ENCODE peak calls at places on chromosome 11, in six cellular contexts. One of them, this sample, is unnamed.

GRCh38 chr11:111322534-111322933 is 24.2 kb downstream of the POU2AF3 start:
- DNase-seq in K562: no peak
- DNase-seq in H1: no peak
- DNase-seq in WTC11: no peak
- DNase-seq in GM12878: no peak
- DNase-seq in HCT116: no peak
- DNase-seq in this sample: no peak

GRCh38 chr11:85967457-85967856 is 101.4 kb downstream of the PICALM start:
- DNase-seq in WTC11: no peak
- DNase-seq in K562: no peak
- DNase-seq in GM12878: no peak
- DNase-seq in H1: no peak
- DNase-seq in HCT116: no peak
- DNase-seq in this sample: no peak

GRCh38 chr11:45180888-45181594 is 34.6 kb downstream of the PRDM11 start:
- DNase-seq in H1: no peak
- DNase-seq in WTC11: no peak
- DNase-seq in GM12878: no peak
- DNase-seq in HCT116: peak; percentile 31
- DNase-seq in K562: peak; percentile 86
- DNase-seq in this sample: no peak

GRCh38 chr11:121344824-121345223 is 52.3 kb downstream of the SC5D start:
- DNase-seq in HCT116: no peak
- DNase-seq in GM12878: no peak
- DNase-seq in K562: no peak
- DNase-seq in WTC11: no peak
- DNase-seq in H1: no peak
- DNase-seq in this sample: no peak

GRCh38 chr11:117387992-117388765 is 60.5 kb downstream of the CEP164 start:
- DNase-seq in HCT116: no peak
- DNase-seq in H1: no peak
- DNase-seq in GM12878: no peak
- DNase-seq in K562: no peak
- DNase-seq in WTC11: no peak
- DNase-seq in this sample: no peak

GRCh38 chr11:121086866-121087265 is 14.2 kb upstream of the TECTA start:
- DNase-seq in K562: no peak
- DNase-seq in H1: no peak
- DNase-seq in GM12878: no peak
- DNase-seq in HCT116: no peak
- DNase-seq in WTC11: no peak
- DNase-seq in this sample: no peak

GRCh38 chr11:61860054-61860903 is 31.1 kb downstream of the FADS3 start:
- DNase-seq in GM12878: no peak
- DNase-seq in H1: no peak
- DNase-seq in HCT116: peak; percentile 43
- DNase-seq in K562: peak; percentile 77
- DNase-seq in WTC11: no peak
- DNase-seq in this sample: no peak

GRCh38 chr11:112267188-112267591 is 6.5 kb upstream of the PLET1 start:
- DNase-seq in H1: no peak
- DNase-seq in WTC11: no peak
- DNase-seq in GM12878: no peak
- DNase-seq in K562: no peak
- DNase-seq in HCT116: no peak
- DNase-seq in this sample: peak; percentile 37

GRCh38 chr11:132452616-132453015 is 1079.7 kb downstream of the OPCML start:
- DNase-seq in GM12878: no peak
- DNase-seq in K562: no peak
- DNase-seq in HCT116: no peak
- DNase-seq in H1: no peak
- DNase-seq in WTC11: no peak
- DNase-seq in this sample: no peak

GRCh38 chr11:129894281-129895125 is 875 bp downstream of the NFRKB start:
- DNase-seq in GM12878: no peak
- DNase-seq in H1: no peak
- DNase-seq in HCT116: no peak
- DNase-seq in K562: no peak
- DNase-seq in WTC11: no peak
- DNase-seq in this sample: no peak

GRCh38 chr11:128521697-128522062 is 65.7 kb downstream of the ETS1 start:
- DNase-seq in GM12878: no peak
- DNase-seq in K562: no peak
- DNase-seq in WTC11: peak; percentile 24
- DNase-seq in HCT116: no peak
- DNase-seq in H1: no peak
- DNase-seq in this sample: no peak

GRCh38 chr11:86067230-86068137 is 1.4 kb downstream of the PICALM start:
- DNase-seq in WTC11: no peak
- DNase-seq in K562: peak; percentile 18
- DNase-seq in H1: no peak
- DNase-seq in GM12878: no peak
- DNase-seq in HCT116: no peak
- DNase-seq in this sample: peak; percentile 83

GRCh38 chr11:74870485-74870884 is 78.4 kb downstream of the XRRA1 start:
- DNase-seq in WTC11: no peak
- DNase-seq in GM12878: no peak
- DNase-seq in H1: no peak
- DNase-seq in HCT116: peak; percentile 10
- DNase-seq in K562: peak; percentile 33
- DNase-seq in this sample: peak; percentile 60

GRCh38 chr11:60985991-60986915 is 14.8 kb downstream of the CD6 start:
- DNase-seq in WTC11: no peak
- DNase-seq in H1: no peak
- DNase-seq in K562: no peak
- DNase-seq in HCT116: no peak
- DNase-seq in GM12878: no peak
- DNase-seq in this sample: no peak

GRCh38 chr11:106986261-106986660 is 32.0 kb downstream of the GUCY1A2 start:
- DNase-seq in GM12878: no peak
- DNase-seq in K562: no peak
- DNase-seq in WTC11: no peak
- DNase-seq in H1: no peak
- DNase-seq in HCT116: no peak
- DNase-seq in this sample: no peak

GRCh38 chr11:17604201-17604912 is 57.3 kb downstream of the OTOG start:
- DNase-seq in GM12878: no peak
- DNase-seq in H1: no peak
- DNase-seq in WTC11: no peak
- DNase-seq in K562: no peak
- DNase-seq in HCT116: no peak
- DNase-seq in this sample: no peak

DNA sequence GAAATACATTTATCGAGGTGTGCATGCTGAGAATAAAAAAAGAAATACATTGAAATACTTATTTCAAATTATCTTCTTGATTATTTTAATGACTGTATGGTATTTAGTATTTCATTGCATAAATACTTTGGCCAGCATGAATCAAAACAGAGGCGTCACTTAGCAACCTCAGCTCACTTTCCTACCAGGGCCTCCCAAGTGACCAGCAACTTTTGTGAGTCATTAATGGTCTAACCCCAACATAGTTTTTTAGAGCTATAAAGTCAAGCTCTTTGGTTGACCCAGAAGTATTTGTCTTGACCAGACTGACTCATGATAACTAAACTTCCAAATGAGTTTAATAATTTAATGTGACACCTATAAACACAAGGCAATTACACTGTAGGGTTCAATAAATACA is 28.0 kb upstream of the RBMXL2 start:
- DNase-seq in GM12878: no peak
- DNase-seq in HCT116: no peak
- DNase-seq in WTC11: no peak
- DNase-seq in H1: no peak
- DNase-seq in K562: no peak
- DNase-seq in this sample: no peak
- TF ChIP-seq ATF3 in GM12878: no peak
- TF ChIP-seq ATF3 in HCT116: no peak
- TF ChIP-seq ATF3 in WTC11: no peak
- TF ChIP-seq ATF3 in H1: no peak
- TF ChIP-seq ATF3 in K562: no peak
- TF ChIP-seq ATF3 in this sample: no peak

GRCh38 chr11:100830295-100830694 is 143.2 kb downstream of the ARHGAP42 start:
- DNase-seq in GM12878: no peak
- DNase-seq in HCT116: no peak
- DNase-seq in H1: no peak
- DNase-seq in WTC11: no peak
- DNase-seq in K562: no peak
- DNase-seq in this sample: no peak

GRCh38 chr11:100830978-100831732 is 144.1 kb downstream of the ARHGAP42 start:
- DNase-seq in WTC11: no peak
- DNase-seq in K562: no peak
- DNase-seq in HCT116: no peak
- DNase-seq in GM12878: no peak
- DNase-seq in H1: no peak
- DNase-seq in this sample: no peak

GRCh38 chr11:100825610-100826009 is 138.5 kb downstream of the ARHGAP42 start:
- DNase-seq in H1: no peak
- DNase-seq in HCT116: no peak
- DNase-seq in GM12878: no peak
- DNase-seq in WTC11: no peak
- DNase-seq in K562: no peak
- DNase-seq in this sample: no peak

GRCh38 chr11:100831929-100832480 is 144.9 kb downstream of the ARHGAP42 start:
- DNase-seq in WTC11: no peak
- DNase-seq in K562: no peak
- DNase-seq in HCT116: no peak
- DNase-seq in H1: no peak
- DNase-seq in GM12878: no peak
- DNase-seq in this sample: no peak

DNA sequence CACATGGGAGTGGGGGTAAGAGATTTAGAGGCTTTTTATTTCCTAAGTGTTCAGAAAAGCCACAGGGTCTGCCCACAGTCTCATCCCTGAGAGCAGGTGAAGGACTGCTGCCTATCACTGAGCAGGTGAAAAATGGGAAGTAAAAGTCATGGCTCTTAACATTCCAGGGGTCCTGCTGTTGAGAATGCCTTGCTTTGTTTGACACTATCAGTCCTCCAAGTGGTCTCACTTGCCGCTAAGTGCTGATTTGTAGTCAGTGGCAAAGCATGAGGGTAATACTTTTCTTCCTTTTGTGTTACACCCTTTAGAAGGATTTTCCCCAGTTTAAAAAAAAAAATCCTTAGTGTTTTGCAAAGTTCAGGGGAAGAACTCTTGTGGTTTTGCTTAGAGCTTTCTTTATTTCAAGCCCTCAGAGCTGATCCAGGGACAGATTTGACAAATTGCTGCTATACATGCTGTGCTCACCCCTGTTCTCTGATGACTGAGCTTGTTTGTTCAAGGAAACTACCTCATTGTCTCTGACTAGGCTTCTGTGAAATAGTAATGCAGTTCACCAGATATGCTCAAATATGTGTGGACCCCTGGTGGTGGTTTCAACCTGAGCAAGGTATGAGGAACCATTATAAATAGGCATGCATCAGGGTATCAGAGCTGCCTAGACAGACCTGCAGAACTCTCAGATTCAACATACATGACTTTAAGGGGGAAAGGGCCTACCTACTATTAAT is 141.0 kb downstream of the ARHGAP42 start:
- DNase-seq in K562: no peak
- DNase-seq in WTC11: no peak
- DNase-seq in H1: no peak
- DNase-seq in GM12878: peak; percentile 32
- DNase-seq in HCT116: peak; percentile 48
- DNase-seq in this sample: peak; percentile 80
- TF ChIP-seq ATF3 in K562: no peak
- TF ChIP-seq ATF3 in WTC11: no peak
- TF ChIP-seq ATF3 in H1: no peak
- TF ChIP-seq ATF3 in GM12878: no peak
- TF ChIP-seq ATF3 in HCT116: no peak
- TF ChIP-seq ATF3 in this sample: no peak

DNA sequence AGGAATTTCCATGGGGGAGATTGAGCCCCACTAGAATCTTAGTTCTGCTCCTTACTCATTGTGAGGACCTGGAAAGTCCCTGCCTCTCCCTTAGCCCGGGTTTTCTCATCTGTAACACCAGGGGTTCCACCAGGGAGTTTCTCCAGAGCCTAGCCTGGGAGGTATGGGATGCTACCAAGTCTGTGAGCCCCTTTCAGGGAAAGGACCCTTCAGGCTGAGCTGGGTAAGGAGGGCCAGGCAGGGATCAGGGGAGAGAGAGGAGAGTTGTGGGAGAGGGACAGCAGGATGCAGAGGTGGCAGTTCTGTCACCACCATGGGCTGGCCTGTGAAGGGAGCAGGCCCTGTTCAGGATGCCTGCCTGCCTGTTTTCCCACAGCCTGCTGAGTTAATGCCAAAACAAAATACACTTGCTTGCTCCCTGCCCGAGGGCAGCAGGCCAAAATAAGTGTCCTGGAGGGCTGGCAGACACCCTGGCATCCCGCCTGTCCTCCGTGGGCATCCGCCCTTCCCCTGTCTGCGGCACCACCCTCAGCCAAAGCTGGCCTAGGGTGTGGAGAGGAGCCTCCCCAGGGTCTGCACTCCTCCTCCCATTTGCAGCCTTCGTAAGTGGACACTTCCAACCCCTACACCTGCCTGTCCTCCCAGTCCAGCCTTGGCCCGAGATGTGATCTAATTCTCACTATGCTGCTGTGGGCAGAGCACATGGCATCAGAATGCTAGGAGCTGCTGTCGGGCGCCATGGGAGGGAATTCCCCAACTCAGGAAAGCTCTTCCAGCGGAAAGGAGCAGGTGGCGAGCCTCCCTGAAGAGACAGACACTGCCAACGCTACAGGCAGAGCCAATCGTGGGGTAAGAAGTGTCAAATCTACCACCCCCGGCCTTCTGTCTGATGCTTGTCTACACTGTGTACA is 5.9 kb upstream of the FCHSD2 start:
- DNase-seq in WTC11: no peak
- DNase-seq in H1: no peak
- DNase-seq in GM12878: no peak
- DNase-seq in HCT116: no peak
- DNase-seq in K562: no peak
- DNase-seq in this sample: no peak
- TF ChIP-seq ATF3 in WTC11: no peak
- TF ChIP-seq ATF3 in H1: no peak
- TF ChIP-seq ATF3 in GM12878: no peak
- TF ChIP-seq ATF3 in HCT116: no peak
- TF ChIP-seq ATF3 in K562: no peak
- TF ChIP-seq ATF3 in this sample: no peak

GRCh38 chr11:115333951-115334350 is 170.3 kb downstream of the CADM1 start:
- DNase-seq in H1: no peak
- DNase-seq in K562: no peak
- DNase-seq in GM12878: no peak
- DNase-seq in WTC11: no peak
- DNase-seq in HCT116: no peak
- DNase-seq in this sample: no peak

GRCh38 chr11:115333106-115333505 is 171.1 kb downstream of the CADM1 start:
- DNase-seq in HCT116: no peak
- DNase-seq in H1: no peak
- DNase-seq in WTC11: no peak
- DNase-seq in K562: no peak
- DNase-seq in GM12878: no peak
- DNase-seq in this sample: no peak

GRCh38 chr11:115338476-115338875 is 165.7 kb downstream of the CADM1 start:
- DNase-seq in K562: no peak
- DNase-seq in WTC11: no peak
- DNase-seq in GM12878: no peak
- DNase-seq in H1: no peak
- DNase-seq in HCT116: no peak
- DNase-seq in this sample: no peak

GRCh38 chr11:115330693-115331482 is 173.3 kb downstream of the CADM1 start:
- DNase-seq in GM12878: no peak
- DNase-seq in HCT116: no peak
- DNase-seq in H1: no peak
- DNase-seq in WTC11: no peak
- DNase-seq in K562: no peak
- DNase-seq in this sample: no peak

GRCh38 chr11:115334932-115335788 is 169.1 kb downstream of the CADM1 start:
- DNase-seq in H1: no peak
- DNase-seq in HCT116: no peak
- DNase-seq in K562: peak; percentile 14
- DNase-seq in GM12878: no peak
- DNase-seq in WTC11: no peak
- DNase-seq in this sample: peak; percentile 19
- TF ChIP-seq ATF3 in H1: no peak
- TF ChIP-seq ATF3 in HCT116: no peak
- TF ChIP-seq ATF3 in K562: no peak
- TF ChIP-seq ATF3 in GM12878: no peak
- TF ChIP-seq ATF3 in WTC11: no peak
- TF ChIP-seq ATF3 in this sample: no peak

This sample was measured in HepG2.